ENCODE peak calls at places on chromosomes 13 and 19, in five cellular contexts. One of them, this sample, is unnamed.

GRCh38 chr13:21069561-21070004 is 8.2 kb upstream of the LATS2 start:
- DNase-seq in cardiac fibroblast: peak; percentile 98
- DNase-seq in upper lobe of right lung: no peak
- DNase-seq in breast epithelium: no peak
- DNase-seq in foreskin fibroblast: peak; percentile 90
- DNase-seq in this sample: no peak

GRCh38 chr13:111216166-111216960 is 101.3 kb downstream of the ARHGEF7 start:
- DNase-seq in breast epithelium: no peak
- DNase-seq in foreskin fibroblast: no peak
- DNase-seq in upper lobe of right lung: no peak
- DNase-seq in cardiac fibroblast: no peak
- DNase-seq in this sample: no peak

GRCh38 chr13:111920932-111921705 is 145.8 kb upstream of the SOX1 start:
- DNase-seq in foreskin fibroblast: no peak
- DNase-seq in upper lobe of right lung: peak; percentile 48
- DNase-seq in cardiac fibroblast: no peak
- DNase-seq in breast epithelium: no peak
- DNase-seq in this sample: no peak

GRCh38 chr13:110450016-110450900 is 111.3 kb downstream of the RAB20 start:
- DNase-seq in cardiac fibroblast: no peak
- DNase-seq in foreskin fibroblast: no peak
- DNase-seq in breast epithelium: no peak
- DNase-seq in upper lobe of right lung: no peak
- DNase-seq in this sample: no peak

GRCh38 chr13:67063036-67063435 is 167.1 kb downstream of the PCDH9 start:
- DNase-seq in upper lobe of right lung: no peak
- DNase-seq in foreskin fibroblast: no peak
- DNase-seq in cardiac fibroblast: no peak
- DNase-seq in breast epithelium: peak; percentile 20
- DNase-seq in this sample: no peak

GRCh38 chr13:26829716-26830115 is 69.1 kb upstream of the GPR12 start:
- DNase-seq in upper lobe of right lung: no peak
- DNase-seq in breast epithelium: no peak
- DNase-seq in foreskin fibroblast: no peak
- DNase-seq in cardiac fibroblast: no peak
- DNase-seq in this sample: no peak

GRCh38 chr19:11125994-11126685 is 29.4 kb downstream of the SPC24 start:
- DNase-seq in foreskin fibroblast: peak; percentile 44
- DNase-seq in breast epithelium: peak; percentile 86
- DNase-seq in cardiac fibroblast: peak; percentile 77
- DNase-seq in upper lobe of right lung: peak; percentile 80
- DNase-seq in this sample: peak; percentile 67

GRCh38 chr13:51252954-51253531 is 30.8 kb downstream of the FAM124A start:
- DNase-seq in foreskin fibroblast: no peak
- DNase-seq in upper lobe of right lung: no peak
- DNase-seq in cardiac fibroblast: no peak
- DNase-seq in breast epithelium: no peak
- DNase-seq in this sample: no peak

GRCh38 chr19:12720851-12721655 is 2.7 kb downstream of the TNPO2 start:
- DNase-seq in upper lobe of right lung: no peak
- DNase-seq in foreskin fibroblast: peak; percentile 10
- DNase-seq in breast epithelium: no peak
- DNase-seq in cardiac fibroblast: peak; percentile 27
- DNase-seq in this sample: no peak

GRCh38 chr19:12806242-12807131 is at the start of gene RNASEH2A:
- DNase-seq in foreskin fibroblast: peak; percentile 87
- DNase-seq in cardiac fibroblast: peak; percentile 92
- DNase-seq in upper lobe of right lung: peak; percentile 95
- DNase-seq in breast epithelium: peak; percentile 74
- DNase-seq in this sample: peak; percentile 80

GRCh38 chr13:20182231-20182846 is 10.4 kb downstream of the GJB2 start:
- DNase-seq in cardiac fibroblast: peak; percentile 82
- DNase-seq in upper lobe of right lung: no peak
- DNase-seq in foreskin fibroblast: peak; percentile 50
- DNase-seq in breast epithelium: no peak
- DNase-seq in this sample: no peak

GRCh38 chr13:52695856-52696255 is 43.2 kb downstream of the SUGT1 start:
- DNase-seq in foreskin fibroblast: peak; percentile 37
- DNase-seq in upper lobe of right lung: no peak
- DNase-seq in cardiac fibroblast: peak; percentile 65
- DNase-seq in breast epithelium: no peak
- DNase-seq in this sample: no peak

GRCh38 chr13:29621401-29621800 is 25.9 kb upstream of the SLC7A1 start:
- DNase-seq in cardiac fibroblast: peak; percentile 79
- DNase-seq in upper lobe of right lung: no peak
- DNase-seq in breast epithelium: no peak
- DNase-seq in foreskin fibroblast: peak; percentile 50
- DNase-seq in this sample: no peak

GRCh38 chr13:39765801-39766463 is 110.5 kb downstream of the COG6 start:
- DNase-seq in cardiac fibroblast: peak; percentile 23
- DNase-seq in breast epithelium: peak; percentile 88
- DNase-seq in upper lobe of right lung: no peak
- DNase-seq in foreskin fibroblast: no peak
- DNase-seq in this sample: no peak

GRCh38 chr19:44071824-44072542 is at the start of gene ZNF284:
- DNase-seq in breast epithelium: peak; percentile 73
- DNase-seq in upper lobe of right lung: peak; percentile 89
- DNase-seq in foreskin fibroblast: peak; percentile 86
- DNase-seq in cardiac fibroblast: peak; percentile 90
- DNase-seq in this sample: peak; percentile 66

GRCh38 chr19:45442927-45443461 is 19.3 kb upstream of the ERCC1 start:
- DNase-seq in foreskin fibroblast: no peak
- DNase-seq in cardiac fibroblast: peak; percentile 64
- DNase-seq in breast epithelium: peak; percentile 64
- DNase-seq in upper lobe of right lung: peak; percentile 76
- DNase-seq in this sample: peak; percentile 57

GRCh38 chr19:2982983-2983350 is 5.6 kb downstream of the TLE6 start:
- DNase-seq in cardiac fibroblast: peak; percentile 80
- DNase-seq in breast epithelium: peak; percentile 96
- DNase-seq in foreskin fibroblast: peak; percentile 77
- DNase-seq in upper lobe of right lung: peak; percentile 88
- DNase-seq in this sample: no peak

GRCh38 chr19:10604460-10604980 is 17.4 kb upstream of the AP1M2 start:
- DNase-seq in cardiac fibroblast: no peak
- DNase-seq in foreskin fibroblast: no peak
- DNase-seq in upper lobe of right lung: no peak
- DNase-seq in breast epithelium: no peak
- DNase-seq in this sample: peak; percentile 43

GRCh38 chr19:50889638-50890037 is 16.4 kb downstream of the KLK2 start:
- DNase-seq in breast epithelium: no peak
- DNase-seq in cardiac fibroblast: no peak
- DNase-seq in foreskin fibroblast: no peak
- DNase-seq in upper lobe of right lung: no peak
- DNase-seq in this sample: no peak

GRCh38 chr13:52447354-52447753 is 3.1 kb downstream of the VPS36 start:
- DNase-seq in cardiac fibroblast: no peak
- DNase-seq in breast epithelium: no peak
- DNase-seq in foreskin fibroblast: no peak
- DNase-seq in upper lobe of right lung: no peak
- DNase-seq in this sample: no peak

GRCh38 chr13:63517376-63517775 is 2101.7 kb upstream of the PCDH20 start:
- DNase-seq in cardiac fibroblast: no peak
- DNase-seq in breast epithelium: no peak
- DNase-seq in foreskin fibroblast: peak; percentile 76
- DNase-seq in upper lobe of right lung: no peak
- DNase-seq in this sample: no peak

DNA sequence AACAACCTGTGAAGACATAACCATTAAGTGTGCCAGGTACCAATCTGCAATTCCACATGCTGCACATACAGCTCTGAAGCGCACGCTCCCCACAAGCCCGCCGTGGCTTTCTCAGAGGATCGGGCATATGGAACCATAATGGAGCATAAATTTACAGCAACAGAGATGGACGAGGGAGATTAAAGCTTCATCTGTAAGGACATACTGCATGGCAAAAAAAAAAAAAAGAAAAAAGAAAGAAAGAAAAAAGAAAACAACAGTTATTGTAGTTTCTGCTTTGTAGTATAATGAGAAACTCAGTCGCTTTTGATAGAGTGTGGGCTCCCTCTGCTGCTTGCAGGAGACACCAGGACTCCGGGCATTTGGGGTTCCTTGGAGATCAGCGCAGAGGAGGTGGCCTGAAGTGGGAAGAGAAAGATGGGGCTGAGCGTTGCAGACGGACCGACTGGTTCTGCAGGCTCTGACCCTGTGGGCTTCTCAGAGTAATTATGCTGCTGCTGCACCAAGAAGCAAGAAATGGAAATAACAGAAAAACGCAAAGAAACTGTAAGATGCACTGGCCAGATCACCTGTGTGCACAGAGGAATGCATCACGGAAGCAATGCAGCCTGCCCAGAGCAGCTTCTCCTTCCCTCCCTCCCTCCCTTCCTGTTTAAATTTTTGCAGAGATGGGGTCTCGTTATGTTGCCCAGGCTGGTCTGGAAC is 10.8 kb upstream of the PDCD5 start:
- DNase-seq in upper lobe of right lung: no peak
- DNase-seq in cardiac fibroblast: peak; percentile 72
- DNase-seq in breast epithelium: peak; percentile 31
- DNase-seq in foreskin fibroblast: peak; percentile 60
- DNase-seq in this sample: peak; percentile 47
- TF ChIP-seq CTCF in upper lobe of right lung: peak; percentile 53
- TF ChIP-seq CTCF in cardiac fibroblast: peak; percentile 68
- TF ChIP-seq CTCF in breast epithelium: peak; percentile 11
- TF ChIP-seq CTCF in foreskin fibroblast: peak; percentile 85
- TF ChIP-seq CTCF in this sample: peak; percentile 91

DNA sequence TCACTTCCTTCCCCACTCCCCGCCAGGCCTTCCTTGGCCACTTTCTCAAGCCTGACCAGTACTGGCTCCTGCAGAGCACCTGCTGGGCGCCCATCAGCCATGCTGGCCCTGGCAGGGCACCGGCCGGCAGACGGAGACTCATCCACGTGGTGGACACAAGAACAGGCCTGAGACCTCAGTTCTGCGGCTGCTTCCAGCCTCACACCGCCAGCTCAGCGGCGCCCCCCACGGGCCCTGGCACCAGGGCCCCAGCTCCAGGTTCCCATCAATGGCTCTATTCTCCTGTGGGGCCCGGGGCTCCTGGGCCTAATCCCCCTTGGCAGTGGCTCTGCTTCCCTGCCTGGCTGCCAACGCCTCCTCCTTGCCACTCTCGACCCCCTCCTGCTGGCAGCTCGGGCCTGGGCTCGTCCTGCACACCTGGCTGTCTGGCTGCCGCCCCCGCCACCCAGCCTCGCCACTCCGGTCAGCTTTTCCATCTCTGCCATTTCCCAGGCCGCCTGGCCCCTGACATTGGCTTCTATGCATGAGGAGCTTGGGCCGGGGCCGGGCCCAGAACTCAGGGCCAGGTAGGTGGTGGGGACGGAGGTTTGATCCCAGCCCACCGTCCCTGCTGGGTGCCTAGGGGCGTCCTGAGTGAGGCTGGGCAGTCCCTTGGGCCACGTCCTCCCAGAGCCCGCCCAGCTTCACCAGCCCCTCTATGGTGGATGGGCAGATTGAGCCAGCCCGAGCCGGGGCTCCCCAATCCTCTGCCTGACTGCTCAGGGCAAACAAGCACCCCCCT is 6.2 kb downstream of the NDUFA11 start:
- DNase-seq in cardiac fibroblast: no peak
- DNase-seq in upper lobe of right lung: no peak
- DNase-seq in foreskin fibroblast: no peak
- DNase-seq in breast epithelium: no peak
- DNase-seq in this sample: no peak
- TF ChIP-seq CTCF in cardiac fibroblast: no peak
- TF ChIP-seq CTCF in upper lobe of right lung: no peak
- TF ChIP-seq CTCF in foreskin fibroblast: no peak
- TF ChIP-seq CTCF in breast epithelium: no peak
- TF ChIP-seq CTCF in this sample: no peak

DNA sequence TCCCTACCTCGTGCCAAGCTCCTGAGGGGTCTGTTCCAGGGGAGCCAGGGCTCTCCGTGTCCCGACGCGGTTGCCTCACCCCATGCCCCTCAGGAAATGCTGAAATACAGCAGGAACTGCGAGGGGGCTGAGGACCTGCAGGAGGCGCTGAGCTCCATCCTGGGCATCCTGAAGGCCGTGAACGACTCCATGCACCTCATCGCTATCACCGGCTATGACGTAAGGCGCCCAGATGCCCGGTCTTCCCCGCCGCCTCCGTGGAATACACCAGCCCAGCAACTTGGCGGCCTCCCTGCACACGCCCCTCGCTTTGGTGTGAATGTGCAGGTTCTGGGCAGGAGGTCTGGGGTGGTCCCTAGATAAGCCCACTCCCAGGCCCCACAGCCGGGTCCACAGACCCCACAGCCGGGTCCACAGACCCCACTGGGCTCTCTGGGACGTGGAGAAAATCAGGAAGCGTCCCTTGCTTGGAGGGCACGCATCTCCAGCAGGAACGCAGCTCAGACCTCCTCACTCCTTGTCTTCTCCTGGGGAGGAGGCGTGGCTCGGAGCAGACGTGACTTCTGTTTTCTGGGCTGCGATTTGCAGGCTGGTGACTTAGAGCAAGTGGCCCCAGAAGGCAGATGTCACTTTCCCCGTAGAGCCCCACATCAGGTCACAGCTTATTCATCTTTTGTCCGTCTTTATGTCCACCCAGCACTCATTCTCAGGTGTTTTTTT is 19.4 kb upstream of the F7 start:
- DNase-seq in cardiac fibroblast: no peak
- DNase-seq in upper lobe of right lung: peak; percentile 38
- DNase-seq in breast epithelium: no peak
- DNase-seq in foreskin fibroblast: no peak
- DNase-seq in this sample: no peak
- TF ChIP-seq CTCF in cardiac fibroblast: peak; percentile 26
- TF ChIP-seq CTCF in upper lobe of right lung: no peak
- TF ChIP-seq CTCF in breast epithelium: no peak
- TF ChIP-seq CTCF in foreskin fibroblast: no peak
- TF ChIP-seq CTCF in this sample: no peak

GRCh38 chr19:39038098-39038497 is 5.7 kb upstream of the FBXO27 start:
- DNase-seq in upper lobe of right lung: peak; percentile 68
- DNase-seq in breast epithelium: peak; percentile 32
- DNase-seq in cardiac fibroblast: peak; percentile 54
- DNase-seq in foreskin fibroblast: peak; percentile 21
- DNase-seq in this sample: no peak
- TF ChIP-seq CTCF in upper lobe of right lung: peak; percentile 18
- TF ChIP-seq CTCF in breast epithelium: no peak
- TF ChIP-seq CTCF in cardiac fibroblast: peak; percentile 13
- TF ChIP-seq CTCF in foreskin fibroblast: peak; percentile 21
- TF ChIP-seq CTCF in this sample: no peak